ENCODE peak calls at places on chromosomes 7 and 10, in seven cellular contexts. Q is transverse colon; N is NCI-H1105 treated with DMSO at 0.1 percent for 48 hours; C is left cardiac atrium; T is breast epithelium; M is anterior cingulate cortex; K is central memory CD4-positive, alpha-beta T cell. R is an unnamed sample.

GRCh38 chr10:128723631-128724205 is 597.5 kb upstream of the MKI67 start:
- DNase-seq in Q (no peak), N (no peak), C (no peak), T (no peak), M (no peak), K (no peak), R (no peak)

GRCh38 chr7:113710310-113711106 is 208.3 kb downstream of the PPP1R3A start:
- DNase-seq in Q (peak), N (peak), C (no peak), T (no peak), M (no peak), K (peak), R (peak)

GRCh38 chr7:133053321-133053891 is 28.5 kb downstream of the CHCHD3 start:
- DNase-seq in Q (no peak), N (no peak), C (peak), T (no peak), M (no peak), K (no peak), R (no peak)

GRCh38 chr7:132489776-132490237 is 86.5 kb downstream of the PLXNA4 start:
- DNase-seq in Q (no peak), N (no peak), C (no peak), T (no peak), M (no peak), K (no peak), R (no peak)

GRCh38 chr7:5296627-5297226 is 14.0 kb downstream of the SLC29A4 start:
- DNase-seq in Q (no peak), N (no peak), C (no peak), T (no peak), M (no peak), K (peak), R (peak)

GRCh38 chr10:104445359-104445758 is 91.7 kb downstream of the CFAP58 start:
- DNase-seq in Q (no peak), N (no peak), C (no peak), T (no peak), M (no peak), K (no peak), R (no peak)

GRCh38 chr10:21173433-21173963 is 276.4 kb upstream of the NEBL start:
- DNase-seq in Q (no peak), N (peak), C (no peak), T (peak), M (peak), K (no peak), R (no peak)

GRCh38 chr7:66937940-66938339 is 16.9 kb downstream of the TMEM248 start:
- DNase-seq in Q (no peak), N (no peak), C (no peak), T (no peak), M (no peak), K (no peak), R (no peak)

GRCh38 chr10:104120061-104120460 is 1.9 kb upstream of the SFR1 start:
- DNase-seq in Q (no peak), N (no peak), C (no peak), T (no peak), M (no peak), K (no peak), R (no peak)

GRCh38 chr10:71233491-71233892 is 21.1 kb downstream of the UNC5B start:
- DNase-seq in Q (no peak), N (no peak), C (peak), T (no peak), M (no peak), K (no peak), R (no peak)

GRCh38 chr7:30163231-30163894 is 28.6 kb downstream of the MTURN start:
- DNase-seq in Q (no peak), N (peak), C (peak), T (no peak), M (peak), K (no peak), R (peak)

GRCh38 chr10:99450624-99451498 is 20.4 kb upstream of the GOT1 start:
- DNase-seq in Q (no peak), N (no peak), C (no peak), T (no peak), M (no peak), K (no peak), R (no peak)

GRCh38 chr10:18204050-18204449 is 63.8 kb downstream of the CACNB2 start:
- DNase-seq in Q (no peak), N (peak), C (no peak), T (no peak), M (no peak), K (peak), R (no peak)

GRCh38 chr10:79472951-79473350 is 27.5 kb upstream of the ZCCHC24 start:
- DNase-seq in Q (no peak), N (no peak), C (no peak), T (no peak), M (no peak), K (no peak), R (no peak)

GRCh38 chr10:110192552-110192951 is 14.9 kb upstream of the MXI1 start:
- DNase-seq in Q (no peak), N (no peak), C (peak), T (no peak), M (no peak), K (no peak), R (no peak)

GRCh38 chr10:80324086-80324485 is 32.5 kb downstream of the DYDC1 start:
- DNase-seq in Q (no peak), N (no peak), C (no peak), T (no peak), M (no peak), K (no peak), R (no peak)

GRCh38 chr7:80054356-80054755 is 80.3 kb upstream of the GNAI1 start:
- DNase-seq in Q (no peak), N (no peak), C (no peak), T (no peak), M (no peak), K (no peak), R (no peak)